ENCODE peak calls at places on chromosomes 4 and X, in eight cellular contexts. One of them, this sample, is unnamed.

GRCh38 chr4:140996757-140997156 is 136.5 kb downstream of the RNF150 start:
- DNase-seq in ascending aorta: no peak
- DNase-seq in fibroblast of mammary gland: peak; percentile 41
- DNase-seq in GM12878: no peak
- DNase-seq in HFF-Myc: no peak
- DNase-seq in upper lobe of right lung: no peak
- DNase-seq in fibroblast of lung: peak; percentile 44
- DNase-seq in fibroblast of the aortic adventitia: peak; percentile 6
- DNase-seq in this sample: peak; percentile 91

GRCh38 chr4:143559757-143560147 is 46.2 kb downstream of the SMARCA5 start:
- DNase-seq in fibroblast of lung: no peak
- DNase-seq in GM12878: no peak
- DNase-seq in ascending aorta: no peak
- DNase-seq in upper lobe of right lung: no peak
- DNase-seq in HFF-Myc: no peak
- DNase-seq in fibroblast of mammary gland: peak; percentile 7
- DNase-seq in fibroblast of the aortic adventitia: no peak
- DNase-seq in this sample: no peak

GRCh38 chrX:21730011-21730410 is 27.9 kb downstream of the SMPX start:
- DNase-seq in fibroblast of the aortic adventitia: peak; percentile 33
- DNase-seq in fibroblast of lung: peak; percentile 27
- DNase-seq in fibroblast of mammary gland: no peak
- DNase-seq in GM12878: no peak
- DNase-seq in upper lobe of right lung: no peak
- DNase-seq in HFF-Myc: no peak
- DNase-seq in ascending aorta: no peak
- DNase-seq in this sample: peak; percentile 19

GRCh38 chr4:113407409-113407808 is 354.1 kb downstream of the CAMK2D start:
- DNase-seq in HFF-Myc: no peak
- DNase-seq in upper lobe of right lung: no peak
- DNase-seq in fibroblast of mammary gland: no peak
- DNase-seq in ascending aorta: no peak
- DNase-seq in fibroblast of lung: no peak
- DNase-seq in GM12878: no peak
- DNase-seq in fibroblast of the aortic adventitia: no peak
- DNase-seq in this sample: no peak

GRCh38 chr4:146514651-146515379 is 6.9 kb downstream of the SLC10A7 start:
- DNase-seq in upper lobe of right lung: no peak
- DNase-seq in GM12878: no peak
- DNase-seq in fibroblast of mammary gland: no peak
- DNase-seq in HFF-Myc: no peak
- DNase-seq in fibroblast of the aortic adventitia: no peak
- DNase-seq in fibroblast of lung: no peak
- DNase-seq in ascending aorta: no peak
- DNase-seq in this sample: no peak

GRCh38 chr4:87007345-87008181 is 72.8 kb downstream of the AFF1 start:
- DNase-seq in fibroblast of mammary gland: peak; percentile 50
- DNase-seq in upper lobe of right lung: peak; percentile 72
- DNase-seq in ascending aorta: no peak
- DNase-seq in fibroblast of lung: peak; percentile 59
- DNase-seq in HFF-Myc: no peak
- DNase-seq in fibroblast of the aortic adventitia: peak; percentile 63
- DNase-seq in GM12878: no peak
- DNase-seq in this sample: no peak

GRCh38 chr4:15420642-15421041 is 7.2 kb upstream of the C1QTNF7 start:
- DNase-seq in HFF-Myc: peak; percentile 17
- DNase-seq in ascending aorta: no peak
- DNase-seq in fibroblast of mammary gland: peak; percentile 84
- DNase-seq in fibroblast of the aortic adventitia: peak; percentile 58
- DNase-seq in GM12878: no peak
- DNase-seq in upper lobe of right lung: no peak
- DNase-seq in fibroblast of lung: peak; percentile 73
- DNase-seq in this sample: peak; percentile 69

GRCh38 chrX:72247206-72247944 is 8.5 kb upstream of the ERCC6L start:
- DNase-seq in fibroblast of lung: peak; percentile 51
- DNase-seq in HFF-Myc: no peak
- DNase-seq in ascending aorta: no peak
- DNase-seq in upper lobe of right lung: peak; percentile 65
- DNase-seq in fibroblast of mammary gland: peak; percentile 34
- DNase-seq in GM12878: no peak
- DNase-seq in fibroblast of the aortic adventitia: no peak
- DNase-seq in this sample: no peak

GRCh38 chrX:48937065-48937907 is 18.5 kb upstream of the PIM2 start:
- DNase-seq in HFF-Myc: no peak
- DNase-seq in fibroblast of the aortic adventitia: no peak
- DNase-seq in upper lobe of right lung: peak; percentile 86
- DNase-seq in GM12878: peak; percentile 79
- DNase-seq in fibroblast of mammary gland: peak; percentile 23
- DNase-seq in ascending aorta: peak; percentile 72
- DNase-seq in fibroblast of lung: no peak
- DNase-seq in this sample: no peak

GRCh38 chr4:184664445-184665210 is 15.1 kb downstream of the PRIMPOL start:
- DNase-seq in fibroblast of mammary gland: peak; percentile 35
- DNase-seq in upper lobe of right lung: no peak
- DNase-seq in GM12878: no peak
- DNase-seq in HFF-Myc: no peak
- DNase-seq in fibroblast of lung: peak; percentile 44
- DNase-seq in ascending aorta: no peak
- DNase-seq in fibroblast of the aortic adventitia: no peak
- DNase-seq in this sample: peak; percentile 19

GRCh38 chr4:8644461-8644891 is 51.9 kb downstream of the CPZ start:
- DNase-seq in fibroblast of mammary gland: no peak
- DNase-seq in upper lobe of right lung: peak; percentile 34
- DNase-seq in GM12878: no peak
- DNase-seq in fibroblast of the aortic adventitia: no peak
- DNase-seq in fibroblast of lung: no peak
- DNase-seq in ascending aorta: peak; percentile 53
- DNase-seq in HFF-Myc: no peak
- DNase-seq in this sample: no peak

GRCh38 chrX:112614640-112615039 is 65.1 kb downstream of the LHFPL1 start:
- DNase-seq in ascending aorta: no peak
- DNase-seq in fibroblast of lung: peak; percentile 1
- DNase-seq in fibroblast of the aortic adventitia: peak; percentile 15
- DNase-seq in upper lobe of right lung: no peak
- DNase-seq in HFF-Myc: no peak
- DNase-seq in fibroblast of mammary gland: peak; percentile 1
- DNase-seq in GM12878: no peak
- DNase-seq in this sample: peak; percentile 69

GRCh38 chr4:94342713-94343112 is at the start of gene HPGDS:
- DNase-seq in fibroblast of the aortic adventitia: no peak
- DNase-seq in HFF-Myc: no peak
- DNase-seq in GM12878: no peak
- DNase-seq in ascending aorta: no peak
- DNase-seq in fibroblast of mammary gland: no peak
- DNase-seq in fibroblast of lung: no peak
- DNase-seq in upper lobe of right lung: no peak
- DNase-seq in this sample: no peak

GRCh38 chr4:94345267-94345666 is 2.6 kb upstream of the HPGDS start:
- DNase-seq in upper lobe of right lung: no peak
- DNase-seq in GM12878: no peak
- DNase-seq in ascending aorta: no peak
- DNase-seq in fibroblast of the aortic adventitia: no peak
- DNase-seq in fibroblast of lung: no peak
- DNase-seq in HFF-Myc: no peak
- DNase-seq in fibroblast of mammary gland: no peak
- DNase-seq in this sample: no peak

GRCh38 chr4:94345984-94346383 is 3.3 kb upstream of the HPGDS start:
- DNase-seq in fibroblast of mammary gland: no peak
- DNase-seq in HFF-Myc: no peak
- DNase-seq in GM12878: no peak
- DNase-seq in fibroblast of the aortic adventitia: no peak
- DNase-seq in ascending aorta: no peak
- DNase-seq in upper lobe of right lung: no peak
- DNase-seq in fibroblast of lung: no peak
- DNase-seq in this sample: no peak

GRCh38 chr4:94341468-94341867 is 1.2 kb downstream of the HPGDS start:
- DNase-seq in fibroblast of mammary gland: no peak
- DNase-seq in HFF-Myc: no peak
- DNase-seq in fibroblast of lung: peak; percentile 26
- DNase-seq in ascending aorta: no peak
- DNase-seq in GM12878: no peak
- DNase-seq in upper lobe of right lung: no peak
- DNase-seq in fibroblast of the aortic adventitia: peak; percentile 34
- DNase-seq in this sample: no peak

DNA sequence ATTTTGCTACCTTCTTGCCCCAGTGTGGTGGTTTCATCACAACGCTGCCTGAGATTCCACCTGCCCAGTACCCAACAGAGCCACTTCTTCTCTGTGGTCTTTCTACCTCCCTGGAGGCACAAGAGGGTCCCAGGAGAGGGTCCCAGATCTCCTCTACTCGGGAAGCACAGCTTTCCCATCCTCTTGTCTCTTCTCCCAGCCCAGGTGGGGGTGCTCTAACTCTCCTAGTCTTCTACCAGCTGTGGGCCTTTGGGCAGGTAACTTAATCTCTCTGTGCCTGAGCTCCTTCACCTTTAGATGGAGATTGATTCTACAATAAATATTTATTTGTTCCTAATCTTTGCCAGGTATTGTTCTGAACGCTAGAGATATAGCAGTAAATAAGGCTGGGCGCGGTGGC is 1.8 kb upstream of the HPGDS start:
- DNase-seq in fibroblast of the aortic adventitia: no peak
- DNase-seq in fibroblast of mammary gland: no peak
- DNase-seq in GM12878: no peak
- DNase-seq in ascending aorta: no peak
- DNase-seq in HFF-Myc: no peak
- DNase-seq in fibroblast of lung: no peak
- DNase-seq in upper lobe of right lung: no peak
- DNase-seq in this sample: no peak
- TF ChIP-seq CTCF in fibroblast of the aortic adventitia: no peak
- TF ChIP-seq CTCF in fibroblast of mammary gland: no peak
- TF ChIP-seq CTCF in GM12878: no peak
- TF ChIP-seq CTCF in ascending aorta: no peak
- TF ChIP-seq CTCF in HFF-Myc: no peak
- TF ChIP-seq CTCF in fibroblast of lung: no peak
- TF ChIP-seq CTCF in upper lobe of right lung: no peak
- TF ChIP-seq CTCF in this sample: no peak

GRCh38 chrX:74419861-74420193 is 1.5 kb upstream of the SLC16A2 start:
- DNase-seq in fibroblast of mammary gland: no peak
- DNase-seq in fibroblast of the aortic adventitia: no peak
- DNase-seq in upper lobe of right lung: no peak
- DNase-seq in HFF-Myc: no peak
- DNase-seq in GM12878: no peak
- DNase-seq in fibroblast of lung: no peak
- DNase-seq in ascending aorta: no peak
- DNase-seq in this sample: no peak
- H3K4me3 ChIP-seq in fibroblast of mammary gland: peak overlapping the region; percentile 55
- H3K4me3 ChIP-seq in fibroblast of the aortic adventitia: peak overlapping the region; percentile 61
- H3K4me3 ChIP-seq in upper lobe of right lung: peak overlapping the region; percentile 49
- H3K4me3 ChIP-seq in HFF-Myc: peak overlapping the region; percentile 49
- H3K4me3 ChIP-seq in GM12878: no peak overlapping the region
- H3K4me3 ChIP-seq in fibroblast of lung: peak overlapping the region; percentile 64
- H3K4me3 ChIP-seq in ascending aorta: peak overlapping the region; percentile 63
- H3K4me3 ChIP-seq in this sample: peak overlapping the region; percentile 67

DNA sequence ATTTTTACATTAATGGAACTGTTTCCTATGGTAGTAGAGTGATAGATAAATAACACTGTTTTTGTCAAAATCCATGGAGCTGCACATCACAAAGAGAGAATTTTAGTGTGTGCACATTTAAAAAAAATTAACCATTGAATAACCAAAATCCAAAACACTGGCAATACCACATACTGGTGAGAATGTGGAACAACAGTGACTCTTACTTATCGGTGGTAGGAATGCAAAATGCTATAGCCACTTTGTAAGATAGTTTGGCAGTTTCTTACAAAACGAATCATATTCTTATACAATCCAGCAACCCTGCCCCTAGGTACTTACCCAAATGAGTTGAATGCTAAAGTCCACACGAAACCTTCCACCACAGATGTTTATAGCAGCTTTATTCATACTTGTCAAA is 229.6 kb upstream of the GPR101 start:
- DNase-seq in GM12878: no peak
- DNase-seq in fibroblast of lung: no peak
- DNase-seq in fibroblast of mammary gland: no peak
- DNase-seq in HFF-Myc: no peak
- DNase-seq in ascending aorta: no peak
- DNase-seq in upper lobe of right lung: no peak
- DNase-seq in fibroblast of the aortic adventitia: no peak
- DNase-seq in this sample: no peak
- TF ChIP-seq CTCF in GM12878: no peak
- TF ChIP-seq CTCF in fibroblast of lung: no peak
- TF ChIP-seq CTCF in fibroblast of mammary gland: no peak
- TF ChIP-seq CTCF in HFF-Myc: no peak
- TF ChIP-seq CTCF in ascending aorta: no peak
- TF ChIP-seq CTCF in upper lobe of right lung: no peak
- TF ChIP-seq CTCF in fibroblast of the aortic adventitia: no peak
- TF ChIP-seq CTCF in this sample: no peak

DNA sequence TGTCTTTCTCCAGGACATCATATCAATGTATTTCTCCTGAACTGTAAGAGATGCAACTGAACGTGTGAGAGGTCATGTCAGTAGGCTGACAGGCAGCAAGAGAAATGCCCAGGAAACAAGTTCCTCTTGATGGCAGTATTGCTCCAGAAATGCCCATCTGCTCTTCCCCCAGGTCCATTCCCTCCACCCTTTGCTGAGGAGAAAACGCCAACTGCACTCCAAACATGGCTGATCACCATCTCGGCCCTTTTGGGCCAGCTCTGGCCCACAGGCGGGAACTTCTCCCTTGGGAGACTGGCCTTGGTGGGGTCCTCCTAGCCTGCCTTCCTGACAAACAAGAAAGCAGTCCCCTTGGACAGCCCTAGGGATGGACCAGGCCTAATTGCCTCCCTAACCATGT is 276.5 kb upstream of the AGTR2 start:
- DNase-seq in fibroblast of the aortic adventitia: peak; percentile 77
- DNase-seq in fibroblast of lung: no peak
- DNase-seq in HFF-Myc: no peak
- DNase-seq in GM12878: peak; percentile 58
- DNase-seq in ascending aorta: peak; percentile 65
- DNase-seq in fibroblast of mammary gland: peak; percentile 52
- DNase-seq in upper lobe of right lung: no peak
- DNase-seq in this sample: no peak
- H3K4me3 ChIP-seq in fibroblast of the aortic adventitia: no peak overlapping the region
- H3K4me3 ChIP-seq in fibroblast of lung: no peak overlapping the region
- H3K4me3 ChIP-seq in HFF-Myc: no peak overlapping the region
- H3K4me3 ChIP-seq in GM12878: no peak overlapping the region
- H3K4me3 ChIP-seq in ascending aorta: no peak overlapping the region
- H3K4me3 ChIP-seq in fibroblast of mammary gland: no peak overlapping the region
- H3K4me3 ChIP-seq in upper lobe of right lung: no peak overlapping the region
- H3K4me3 ChIP-seq in this sample: no peak overlapping the region

GRCh38 chr4:119549639-119550038 is 79.0 kb downstream of the PDE5A start:
- DNase-seq in fibroblast of mammary gland: no peak
- DNase-seq in HFF-Myc: no peak
- DNase-seq in fibroblast of lung: no peak
- DNase-seq in fibroblast of the aortic adventitia: no peak
- DNase-seq in ascending aorta: no peak
- DNase-seq in GM12878: no peak
- DNase-seq in upper lobe of right lung: no peak
- DNase-seq in this sample: no peak

DNA sequence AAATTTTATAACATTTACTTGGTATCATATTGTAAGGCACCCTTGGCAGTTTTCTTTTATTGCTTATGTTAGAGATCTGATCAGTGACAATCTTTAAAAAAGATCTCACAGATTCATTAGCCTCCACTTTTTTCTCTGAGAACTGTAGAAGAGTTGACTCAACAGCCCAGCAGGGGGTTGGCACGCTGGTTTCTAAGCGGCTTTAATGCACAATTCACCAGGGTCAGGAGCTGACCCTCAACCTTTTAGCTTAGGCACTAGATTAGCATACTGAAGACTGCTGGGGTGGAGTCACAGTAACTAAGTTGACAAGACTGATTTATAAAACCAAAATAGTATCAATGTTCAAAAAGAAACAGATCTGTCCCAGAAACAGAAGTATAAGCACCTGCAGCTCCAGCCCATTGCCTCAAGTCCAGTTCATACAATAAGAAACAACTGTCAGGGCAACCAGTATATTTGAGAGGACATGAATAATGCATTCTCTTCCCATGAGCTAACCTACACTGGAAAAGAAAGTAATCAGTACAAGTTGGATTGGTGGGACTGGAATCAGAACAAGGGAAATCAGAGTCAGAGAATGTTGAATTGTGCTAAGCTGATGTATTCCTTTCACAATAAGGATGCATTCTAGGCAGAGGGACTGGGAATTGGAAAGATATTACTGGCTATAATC is 77.6 kb downstream of the PDE5A start:
- DNase-seq in fibroblast of lung: no peak
- DNase-seq in GM12878: no peak
- DNase-seq in HFF-Myc: no peak
- DNase-seq in upper lobe of right lung: no peak
- DNase-seq in ascending aorta: no peak
- DNase-seq in fibroblast of mammary gland: peak; percentile 36
- DNase-seq in fibroblast of the aortic adventitia: peak; percentile 55
- DNase-seq in this sample: peak; percentile 14
- TF ChIP-seq CTCF in fibroblast of lung: no peak
- TF ChIP-seq CTCF in GM12878: no peak
- TF ChIP-seq CTCF in HFF-Myc: no peak
- TF ChIP-seq CTCF in upper lobe of right lung: no peak
- TF ChIP-seq CTCF in ascending aorta: no peak
- TF ChIP-seq CTCF in fibroblast of mammary gland: no peak
- TF ChIP-seq CTCF in fibroblast of the aortic adventitia: no peak
- TF ChIP-seq CTCF in this sample: no peak